ENCODE peak calls at places on chromosomes 12 and 14, in five cellular contexts. One of them, this sample, is unnamed. For H3K4me1, the result is how much of the 10 kb centered on the place peaks cover.

GRCh38 chr12:29889737-29890136 is 106.0 kb upstream of the TMTC1 start:
- DNase-seq in tibial nerve: peak
- DNase-seq in tibial artery: peak
- DNase-seq in heart right ventricle: no peak
- DNase-seq in mesendoderm: peak
- DNase-seq in this sample: no peak

GRCh38 chr14:84646791-84647500 is 883.0 kb upstream of the FLRT2 start:
- DNase-seq in mesendoderm: no peak
- DNase-seq in heart right ventricle: no peak
- DNase-seq in tibial nerve: no peak
- DNase-seq in tibial artery: no peak
- DNase-seq in this sample: no peak

GRCh38 chr12:68203460-68203875 is 22.1 kb downstream of the IL26 start:
- DNase-seq in tibial nerve: no peak
- DNase-seq in mesendoderm: peak
- DNase-seq in heart right ventricle: no peak
- DNase-seq in tibial artery: no peak
- DNase-seq in this sample: no peak

GRCh38 chr12:6792522-6793201 is 3.3 kb downstream of the CD4 start:
- DNase-seq in tibial artery: peak
- DNase-seq in heart right ventricle: no peak
- DNase-seq in mesendoderm: no peak
- DNase-seq in tibial nerve: no peak
- DNase-seq in this sample: no peak

GRCh38 chr12:78087363-78087675 is 256.6 kb downstream of the NAV3 start:
- DNase-seq in tibial nerve: no peak
- DNase-seq in tibial artery: no peak
- DNase-seq in mesendoderm: no peak
- DNase-seq in heart right ventricle: no peak
- DNase-seq in this sample: no peak

GRCh38 chr14:96198430-96199133 is 6.1 kb upstream of the BDKRB2 start:
- DNase-seq in tibial nerve: no peak
- DNase-seq in heart right ventricle: no peak
- DNase-seq in mesendoderm: no peak
- DNase-seq in tibial artery: no peak
- DNase-seq in this sample: no peak

GRCh38 chr12:71594214-71594948 is 69.3 kb downstream of the ZFC3H1 start:
- DNase-seq in heart right ventricle: no peak
- DNase-seq in tibial artery: no peak
- DNase-seq in mesendoderm: peak
- DNase-seq in tibial nerve: peak
- DNase-seq in this sample: no peak

GRCh38 chr12:66692170-66692569 is 13.3 kb upstream of the GRIP1 start:
- DNase-seq in mesendoderm: no peak
- DNase-seq in tibial nerve: no peak
- DNase-seq in tibial artery: no peak
- DNase-seq in heart right ventricle: no peak
- DNase-seq in this sample: no peak

DNA sequence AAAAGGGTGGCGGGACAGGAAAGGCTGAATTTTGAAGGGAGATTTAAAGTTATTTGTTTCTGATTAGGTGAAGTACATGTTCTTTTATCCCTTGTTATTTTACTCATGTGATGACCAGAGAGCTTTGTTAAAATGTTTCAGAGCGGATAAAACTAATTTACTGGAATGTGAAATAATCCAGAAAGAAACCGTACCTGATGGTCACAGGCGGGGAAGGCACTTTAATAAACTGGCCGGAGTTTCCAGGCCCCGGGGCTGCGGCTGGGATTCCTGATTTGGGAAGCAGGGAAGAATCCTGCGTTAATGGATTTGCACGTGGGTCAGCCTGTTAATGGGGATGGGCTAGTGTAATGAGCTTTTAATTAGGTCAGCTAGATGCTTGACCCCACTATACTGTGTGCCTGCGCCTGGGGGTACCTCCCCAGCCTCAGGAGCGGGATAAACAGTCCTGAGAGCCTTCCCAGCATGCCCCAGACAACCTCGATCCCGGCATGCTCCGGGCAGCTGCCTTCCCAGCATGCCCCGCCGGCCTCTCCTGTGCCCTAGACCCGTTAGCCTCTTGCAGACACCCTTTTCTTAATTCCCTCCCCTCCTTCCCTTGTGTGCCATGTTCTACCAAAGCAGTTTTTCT is 208.7 kb upstream of the CDKN3 start:
- DNase-seq in mesendoderm: peak
- DNase-seq in tibial artery: no peak
- DNase-seq in tibial nerve: no peak
- DNase-seq in heart right ventricle: no peak
- DNase-seq in this sample: no peak
- H3K4me1 ChIP-seq in mesendoderm: under half
- H3K4me1 ChIP-seq in tibial artery: under half
- H3K4me1 ChIP-seq in tibial nerve: under half
- H3K4me1 ChIP-seq in heart right ventricle: under half
- H3K4me1 ChIP-seq in this sample: under half

GRCh38 chr12:128856035-128856790 is 2.9 kb downstream of the GLT1D1 start:
- DNase-seq in tibial nerve: no peak
- DNase-seq in mesendoderm: peak
- DNase-seq in heart right ventricle: no peak
- DNase-seq in tibial artery: no peak
- DNase-seq in this sample: no peak

GRCh38 chr12:128852885-128853284 is 393 bp upstream of the GLT1D1 start:
- DNase-seq in tibial artery: peak
- DNase-seq in mesendoderm: no peak
- DNase-seq in heart right ventricle: no peak
- DNase-seq in tibial nerve: no peak
- DNase-seq in this sample: no peak

GRCh38 chr12:128850400-128850799 is 2.9 kb upstream of the GLT1D1 start:
- DNase-seq in mesendoderm: peak
- DNase-seq in heart right ventricle: no peak
- DNase-seq in tibial artery: no peak
- DNase-seq in tibial nerve: no peak
- DNase-seq in this sample: no peak

GRCh38 chr12:128852026-128852725 is 1.1 kb upstream of the GLT1D1 start:
- DNase-seq in tibial nerve: no peak
- DNase-seq in tibial artery: peak
- DNase-seq in heart right ventricle: no peak
- DNase-seq in mesendoderm: no peak
- DNase-seq in this sample: no peak

GRCh38 chr12:128853321-128854197 is at the start of gene GLT1D1:
- DNase-seq in heart right ventricle: no peak
- DNase-seq in mesendoderm: peak
- DNase-seq in tibial artery: no peak
- DNase-seq in tibial nerve: no peak
- DNase-seq in this sample: no peak
- H3K4me3 ChIP-seq in heart right ventricle: peak
- H3K4me3 ChIP-seq in mesendoderm: peak
- H3K4me3 ChIP-seq in tibial artery: no peak
- H3K4me3 ChIP-seq in tibial nerve: no peak
- H3K4me3 ChIP-seq in this sample: no peak

GRCh38 chr12:103924761-103925641 is 5.2 kb upstream of the HSP90B1 start:
- DNase-seq in heart right ventricle: no peak
- DNase-seq in tibial artery: no peak
- DNase-seq in tibial nerve: no peak
- DNase-seq in mesendoderm: peak
- DNase-seq in this sample: peak
- H3K27ac ChIP-seq in heart right ventricle: no peak
- H3K27ac ChIP-seq in tibial artery: peak
- H3K27ac ChIP-seq in tibial nerve: no peak
- H3K27ac ChIP-seq in mesendoderm: no peak
- H3K27ac ChIP-seq in this sample: no peak

DNA sequence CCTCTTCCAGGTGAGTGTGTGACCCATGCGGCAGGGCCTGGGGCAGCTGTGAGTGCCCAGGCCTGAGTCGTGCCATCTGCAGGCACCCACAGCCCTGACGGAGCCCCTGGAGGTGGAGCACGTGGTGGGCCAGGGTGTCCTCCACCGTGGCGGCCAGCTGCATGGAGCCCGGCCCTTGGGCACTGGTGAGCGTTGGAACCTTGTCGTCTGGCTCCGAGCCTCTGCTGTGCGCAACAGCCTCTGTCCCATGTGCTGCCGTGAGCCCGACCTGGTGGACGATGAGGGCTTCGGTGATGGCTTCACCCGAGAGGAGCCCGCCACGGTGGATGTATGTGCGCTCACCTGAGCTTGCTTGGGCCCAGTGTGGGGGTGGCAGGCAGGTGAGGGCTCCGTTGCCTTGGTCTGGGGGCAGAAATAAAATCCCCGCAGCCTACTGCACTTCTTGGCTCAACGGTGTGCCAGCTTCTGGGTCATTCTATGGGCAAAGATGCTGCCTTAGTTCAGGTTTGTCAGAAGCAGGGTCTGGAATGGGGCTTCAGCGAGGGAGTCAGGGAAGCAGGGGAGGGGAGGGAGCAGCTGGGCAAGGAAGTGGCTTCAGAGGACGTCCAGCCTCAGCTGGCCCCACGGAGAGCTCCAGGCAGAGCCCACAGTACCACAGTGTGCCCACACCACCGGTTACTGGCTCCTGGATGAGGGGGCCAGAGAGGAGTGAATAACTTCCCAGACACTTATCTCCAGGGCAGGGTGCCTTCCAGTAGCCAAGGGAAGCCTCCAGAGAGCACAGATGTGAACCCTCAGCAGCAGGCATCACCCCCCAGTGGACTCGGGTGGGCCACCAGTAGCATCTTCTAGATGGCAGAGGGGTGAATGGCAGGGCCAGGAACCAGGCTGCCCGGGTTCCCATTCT is 1.2 kb upstream of the ARL6IP4 start:
- DNase-seq in heart right ventricle: no peak
- DNase-seq in tibial nerve: no peak
- DNase-seq in tibial artery: peak
- DNase-seq in mesendoderm: no peak
- DNase-seq in this sample: no peak
- H3K4me1 ChIP-seq in heart right ventricle: half or more
- H3K4me1 ChIP-seq in tibial nerve: half or more
- H3K4me1 ChIP-seq in tibial artery: half or more
- H3K4me1 ChIP-seq in mesendoderm: under half
- H3K4me1 ChIP-seq in this sample: half or more

This sample was measured in CD8-positive, alpha-beta memory T cell.